ENCODE peak calls at places on chromosomes 4 and X, in seven cellular contexts. X, O, T, I, Z, C and V are unnamed samples.

GRCh38 chr4:92451792-92452191 is 148.0 kb downstream of the GRID2 start:
- DNase-seq in X (no peak), O (no peak), T (no peak), I (no peak), Z (no peak), C (no peak), V (no peak)

GRCh38 chrX:151738751-151739150 is 4.2 kb downstream of the CNGA2 start:
- DNase-seq in X (no peak), O (no peak), T (no peak), I (no peak), Z (no peak), C (no peak), V (no peak)

GRCh38 chrX:63656871-63657580 is 128.0 kb downstream of the ARHGEF9 start:
- DNase-seq in X (no peak), O (no peak), T (no peak), I (no peak), Z (no peak), C (no peak), V (no peak)

GRCh38 chrX:131041652-131042051 is 16.5 kb upstream of the ARHGAP36 start:
- DNase-seq in X (no peak), O (no peak), T (no peak), I (no peak), Z (no peak), C (no peak), V (no peak)

GRCh38 chr4:135319685-135320084 is 1118.1 kb upstream of the PABPC4L start:
- DNase-seq in X (no peak), O (no peak), T (no peak), I (no peak), Z (no peak), C (no peak), V (no peak)

GRCh38 chr4:138348055-138348454 is 105.9 kb upstream of the SLC7A11 start:
- DNase-seq in X (no peak), O (no peak), T (peak; percentile 19), I (no peak), Z (no peak), C (no peak), V (no peak)

GRCh38 chr4:2135083-2135482 is 76.0 kb downstream of the NAT8L start:
- DNase-seq in X (no peak), O (no peak), T (no peak), I (no peak), Z (no peak), C (no peak), V (no peak)

GRCh38 chrX:110173192-110174175 is 144.4 kb downstream of the AMMECR1 start:
- DNase-seq in X (no peak), O (no peak), T (no peak), I (no peak), Z (no peak), C (no peak), V (no peak)

GRCh38 chr4:94931626-94932025 is 173.9 kb downstream of the BMPR1B start:
- DNase-seq in X (no peak), O (no peak), T (no peak), I (no peak), Z (no peak), C (no peak), V (no peak)

GRCh38 chrX:19879742-19880378 is 7.5 kb downstream of the SH3KBP1 start:
- DNase-seq in X (no peak), O (no peak), T (no peak), I (no peak), Z (no peak), C (no peak), V (no peak)

GRCh38 chr4:17722361-17722710 is 59.1 kb downstream of the FAM184B start:
- DNase-seq in X (no peak), O (no peak), T (no peak), I (no peak), Z (no peak), C (no peak), V (no peak)

GRCh38 chr4:112905728-112906127 is 143.7 kb upstream of the ANK2 start:
- DNase-seq in X (no peak), O (no peak), T (no peak), I (no peak), Z (no peak), C (no peak), V (no peak)

GRCh38 chr4:109433281-109434006 is at the start of gene SEC24B:
- DNase-seq in X (peak; percentile 96), O (peak; percentile 89), T (no peak), I (peak; percentile 86), Z (peak; percentile 98), C (peak; percentile 92), V (peak; percentile 92)

GRCh38 chr4:53649357-53649756 is 58.1 kb upstream of the LNX1 start:
- DNase-seq in X (no peak), O (no peak), T (no peak), I (no peak), Z (no peak), C (no peak), V (no peak)

GRCh38 chr4:1487106-1487505 is 80.9 kb upstream of the NKX1-1 start:
- DNase-seq in X (peak; percentile 12), O (no peak), T (no peak), I (no peak), Z (peak; percentile 22), C (no peak), V (no peak)

GRCh38 chr4:70178075-70178660 is 17.4 kb upstream of the ODAM start:
- DNase-seq in X (no peak), O (no peak), T (no peak), I (no peak), Z (no peak), C (no peak), V (no peak)

GRCh38 chr4:70182517-70183167 is 12.9 kb upstream of the ODAM start:
- DNase-seq in X (no peak), O (no peak), T (no peak), I (no peak), Z (no peak), C (no peak), V (no peak)

GRCh38 chr4:70177117-70177516 is 18.4 kb upstream of the ODAM start:
- DNase-seq in X (no peak), O (no peak), T (no peak), I (no peak), Z (no peak), C (no peak), V (no peak)
- TF ChIP-seq CTCF in X (no peak), O (no peak), T (no peak), I (no peak), Z (no peak), C (no peak), V (no peak)

GRCh38 chr4:128221556-128221955 is 66.1 kb downstream of the PGRMC2 start:
- DNase-seq in X (no peak), O (no peak), T (no peak), I (no peak), Z (no peak), C (no peak), V (no peak)

GRCh38 chr4:128225148-128225547 is 62.5 kb downstream of the PGRMC2 start:
- DNase-seq in X (no peak), O (no peak), T (no peak), I (no peak), Z (no peak), C (no peak), V (no peak)

DNA sequence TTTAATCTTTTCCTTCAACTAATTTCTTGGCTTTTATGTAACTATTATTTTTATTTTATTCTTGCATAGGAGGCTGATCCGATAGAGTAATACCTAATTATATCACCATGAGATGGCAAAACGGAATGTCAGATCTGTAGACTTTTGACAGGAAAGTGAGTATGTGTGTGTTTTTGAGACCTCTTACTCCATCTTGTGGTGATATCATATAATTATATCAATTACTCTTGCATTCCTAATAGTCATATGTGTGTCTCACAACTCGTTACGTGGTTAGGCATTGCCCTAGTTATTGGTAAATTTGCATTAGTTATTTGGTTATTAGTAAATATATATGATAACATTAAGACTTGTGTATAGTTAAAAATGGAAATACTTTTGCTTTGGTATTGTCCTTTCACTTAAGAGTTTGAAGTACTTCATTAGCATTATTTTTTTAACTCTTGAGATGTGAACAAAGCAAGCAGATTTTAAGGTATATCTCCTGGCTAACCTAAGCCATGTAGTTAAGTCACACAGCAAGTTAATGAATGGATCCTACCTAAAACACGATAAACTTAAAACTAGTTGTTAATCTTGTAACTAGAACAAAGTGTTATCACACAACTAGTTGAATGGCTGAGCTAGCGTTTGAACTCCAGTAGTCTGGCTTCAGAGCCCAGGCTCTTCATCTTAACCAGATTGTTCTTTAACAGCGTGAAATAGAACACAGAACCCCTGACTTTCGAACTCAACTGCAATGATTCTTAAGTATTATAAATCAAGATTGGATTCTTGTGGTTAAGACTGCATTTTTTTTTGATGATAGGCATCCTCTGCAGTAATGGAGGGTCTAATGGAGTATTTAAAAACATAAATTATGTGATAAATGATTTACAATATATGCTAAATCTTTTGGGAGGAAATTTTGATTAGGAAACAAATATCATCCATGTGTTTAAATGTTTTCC is 67.1 kb downstream of the PGRMC2 start:
- DNase-seq in X (no peak), O (peak; percentile 39), T (no peak), I (no peak), Z (no peak), C (no peak), V (no peak)
- TF ChIP-seq CTCF in X (peak; percentile 26), O (no peak), T (no peak), I (peak; percentile 31), Z (no peak), C (peak; percentile 15), V (no peak)

GRCh38 chrX:34341814-34342213 is 209.7 kb upstream of the FAM47A start:
- DNase-seq in X (no peak), O (no peak), T (no peak), I (no peak), Z (no peak), C (no peak), V (no peak)

GRCh38 chrX:34343001-34343400 is 210.9 kb upstream of the FAM47A start:
- DNase-seq in X (no peak), O (no peak), T (no peak), I (no peak), Z (no peak), C (no peak), V (no peak)

GRCh38 chrX:34338046-34338445 is 205.9 kb upstream of the FAM47A start:
- DNase-seq in X (no peak), O (no peak), T (no peak), I (no peak), Z (no peak), C (no peak), V (no peak)

GRCh38 chrX:34341258-34341657 is 209.1 kb upstream of the FAM47A start:
- DNase-seq in X (no peak), O (no peak), T (no peak), I (no peak), Z (no peak), C (no peak), V (no peak)
- TF ChIP-seq CTCF in X (no peak), O (no peak), T (no peak), I (no peak), Z (no peak), C (peak; percentile 2), V (no peak)

GRCh38 chr4:106818764-106819163 is 217.3 kb downstream of the DKK2 start:
- DNase-seq in X (no peak), O (no peak), T (no peak), I (no peak), Z (no peak), C (no peak), V (no peak)
- TF ChIP-seq CTCF in X (no peak), O (no peak), T (no peak), I (no peak), Z (no peak), C (no peak), V (no peak)

DNA sequence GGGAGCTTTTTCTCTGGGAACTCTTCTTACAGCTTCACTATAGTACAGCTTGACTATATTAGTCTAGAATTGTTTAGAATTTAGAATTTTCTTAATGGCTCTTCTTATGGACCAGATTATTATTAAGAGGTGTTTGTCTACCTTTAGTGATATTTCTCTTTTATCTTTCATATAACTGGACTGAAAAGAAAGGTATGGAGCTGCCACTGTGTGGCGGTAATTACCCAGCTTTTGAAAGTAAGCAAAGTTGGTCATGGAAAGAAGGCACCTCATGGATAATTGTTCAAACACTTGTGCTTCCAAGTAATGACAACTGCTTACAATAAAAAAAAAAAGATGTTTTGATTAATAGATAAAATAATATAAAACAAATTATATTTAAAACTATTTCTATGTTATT is 1112.5 kb downstream of the TECRL start:
- DNase-seq in X (no peak), O (no peak), T (no peak), I (no peak), Z (no peak), C (no peak), V (no peak)
- TF ChIP-seq CTCF in X (no peak), O (no peak), T (peak; percentile 36), I (no peak), Z (no peak), C (no peak), V (no peak)